ENCODE peak calls at places on chromosomes 11 and 22, in nine cellular contexts. One of them, this sample, is unnamed.

GRCh38 chr22:29838599-29838956 is 504 bp upstream of the ASCC2 start:
- DNase-seq in astrocyte of the cerebellum: no peak
- DNase-seq in tibial artery: no peak
- DNase-seq in gastrocnemius medialis: no peak
- DNase-seq in foreskin fibroblast: no peak
- DNase-seq in pancreas: no peak
- DNase-seq in fibroblast of the aortic adventitia: no peak
- DNase-seq in endothelial cell: no peak
- DNase-seq in psoas muscle: no peak
- DNase-seq in this sample: no peak

GRCh38 chr11:65493367-65494176 is 5.3 kb upstream of the MALAT1 start:
- DNase-seq in astrocyte of the cerebellum: no peak
- DNase-seq in pancreas: peak
- DNase-seq in endothelial cell: no peak
- DNase-seq in tibial artery: peak
- DNase-seq in psoas muscle: peak
- DNase-seq in gastrocnemius medialis: peak
- DNase-seq in fibroblast of the aortic adventitia: peak
- DNase-seq in foreskin fibroblast: peak
- DNase-seq in this sample: no peak

GRCh38 chr11:8006349-8006977 is 19.3 kb downstream of the EIF3F start:
- DNase-seq in pancreas: peak
- DNase-seq in endothelial cell: peak
- DNase-seq in astrocyte of the cerebellum: peak
- DNase-seq in fibroblast of the aortic adventitia: peak
- DNase-seq in psoas muscle: peak
- DNase-seq in gastrocnemius medialis: peak
- DNase-seq in foreskin fibroblast: peak
- DNase-seq in tibial artery: no peak
- DNase-seq in this sample: no peak

GRCh38 chr22:39773976-39774539 is 119.5 kb downstream of the ENTHD1 start:
- DNase-seq in tibial artery: no peak
- DNase-seq in endothelial cell: peak
- DNase-seq in pancreas: no peak
- DNase-seq in astrocyte of the cerebellum: no peak
- DNase-seq in gastrocnemius medialis: no peak
- DNase-seq in psoas muscle: no peak
- DNase-seq in fibroblast of the aortic adventitia: no peak
- DNase-seq in foreskin fibroblast: no peak
- DNase-seq in this sample: no peak

GRCh38 chr11:93766504-93766903 is 17.6 kb upstream of the MED17 start:
- DNase-seq in astrocyte of the cerebellum: no peak
- DNase-seq in gastrocnemius medialis: no peak
- DNase-seq in fibroblast of the aortic adventitia: peak
- DNase-seq in psoas muscle: no peak
- DNase-seq in pancreas: no peak
- DNase-seq in foreskin fibroblast: no peak
- DNase-seq in endothelial cell: no peak
- DNase-seq in tibial artery: no peak
- DNase-seq in this sample: no peak

GRCh38 chr11:120208777-120209176 is 2.1 kb upstream of the OAF start:
- DNase-seq in pancreas: no peak
- DNase-seq in endothelial cell: no peak
- DNase-seq in psoas muscle: peak
- DNase-seq in tibial artery: peak
- DNase-seq in astrocyte of the cerebellum: peak
- DNase-seq in foreskin fibroblast: peak
- DNase-seq in fibroblast of the aortic adventitia: peak
- DNase-seq in gastrocnemius medialis: peak
- DNase-seq in this sample: no peak

GRCh38 chr11:64436025-64436424 is 77.1 kb downstream of the RPS6KA4 start:
- DNase-seq in endothelial cell: no peak
- DNase-seq in astrocyte of the cerebellum: no peak
- DNase-seq in psoas muscle: no peak
- DNase-seq in foreskin fibroblast: peak
- DNase-seq in gastrocnemius medialis: no peak
- DNase-seq in pancreas: no peak
- DNase-seq in tibial artery: no peak
- DNase-seq in fibroblast of the aortic adventitia: no peak
- DNase-seq in this sample: no peak

GRCh38 chr11:2883717-2884423 is 1.7 kb downstream of the CDKN1C start:
- DNase-seq in tibial artery: no peak
- DNase-seq in foreskin fibroblast: peak
- DNase-seq in psoas muscle: peak
- DNase-seq in astrocyte of the cerebellum: no peak
- DNase-seq in gastrocnemius medialis: no peak
- DNase-seq in pancreas: no peak
- DNase-seq in endothelial cell: peak
- DNase-seq in fibroblast of the aortic adventitia: peak
- DNase-seq in this sample: no peak

GRCh38 chr11:44632466-44633123 is 67.1 kb downstream of the CD82 start:
- DNase-seq in endothelial cell: peak
- DNase-seq in pancreas: no peak
- DNase-seq in psoas muscle: peak
- DNase-seq in tibial artery: no peak
- DNase-seq in foreskin fibroblast: no peak
- DNase-seq in fibroblast of the aortic adventitia: no peak
- DNase-seq in gastrocnemius medialis: peak
- DNase-seq in astrocyte of the cerebellum: no peak
- DNase-seq in this sample: no peak

GRCh38 chr11:44633641-44634040 is 68.2 kb downstream of the CD82 start:
- DNase-seq in tibial artery: no peak
- DNase-seq in gastrocnemius medialis: no peak
- DNase-seq in foreskin fibroblast: no peak
- DNase-seq in psoas muscle: no peak
- DNase-seq in pancreas: no peak
- DNase-seq in endothelial cell: no peak
- DNase-seq in astrocyte of the cerebellum: no peak
- DNase-seq in fibroblast of the aortic adventitia: no peak
- DNase-seq in this sample: no peak

GRCh38 chr11:44637477-44637876 is 72.0 kb downstream of the CD82 start:
- DNase-seq in gastrocnemius medialis: no peak
- DNase-seq in psoas muscle: no peak
- DNase-seq in fibroblast of the aortic adventitia: no peak
- DNase-seq in pancreas: no peak
- DNase-seq in tibial artery: no peak
- DNase-seq in astrocyte of the cerebellum: no peak
- DNase-seq in endothelial cell: no peak
- DNase-seq in foreskin fibroblast: no peak
- DNase-seq in this sample: no peak

GRCh38 chr11:44631831-44632230 is 66.4 kb downstream of the CD82 start:
- DNase-seq in psoas muscle: no peak
- DNase-seq in tibial artery: no peak
- DNase-seq in gastrocnemius medialis: peak
- DNase-seq in pancreas: no peak
- DNase-seq in endothelial cell: no peak
- DNase-seq in fibroblast of the aortic adventitia: no peak
- DNase-seq in astrocyte of the cerebellum: no peak
- DNase-seq in foreskin fibroblast: no peak
- DNase-seq in this sample: no peak

DNA sequence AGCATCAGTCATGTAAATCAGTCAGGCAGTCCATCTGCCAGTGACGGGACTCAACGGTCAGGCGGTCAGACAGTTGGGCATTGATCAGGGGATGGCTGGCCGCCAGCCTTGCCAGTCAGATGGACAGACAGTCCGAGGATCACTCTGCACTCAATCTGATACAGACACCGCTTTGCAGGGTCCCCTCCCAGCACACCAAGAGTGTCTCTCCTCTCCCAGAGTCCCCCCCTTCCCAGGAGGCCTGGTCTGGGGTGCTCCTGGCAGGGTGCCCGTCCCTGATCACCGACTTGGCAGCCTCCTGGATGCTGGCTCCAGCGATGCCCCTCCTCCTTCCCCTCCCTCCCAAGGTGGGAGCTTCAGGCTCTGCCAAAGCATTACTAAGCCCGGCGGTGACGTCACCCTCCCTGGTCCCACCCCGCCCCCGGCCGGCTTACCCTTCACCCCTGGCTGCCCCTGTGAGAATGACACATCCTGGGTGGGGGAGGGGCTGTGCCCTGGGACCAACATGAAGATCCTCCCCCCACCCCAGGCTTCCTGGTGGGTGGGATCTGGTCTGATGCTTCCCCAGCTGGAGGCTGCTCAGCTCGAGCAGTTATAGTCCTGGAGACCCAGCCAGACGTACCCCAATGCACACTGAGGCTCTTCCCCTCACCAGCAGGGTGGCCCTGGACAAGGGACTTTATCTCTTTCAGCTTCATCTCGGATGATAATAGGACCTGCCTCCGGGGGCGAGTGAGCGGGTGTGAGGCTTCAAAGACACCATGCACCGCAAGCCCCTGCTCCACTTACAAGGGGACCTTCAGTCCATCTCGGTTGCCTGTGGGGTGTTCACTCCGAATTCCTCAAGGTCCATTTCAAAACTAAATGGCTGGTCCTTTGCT is 69.2 kb downstream of the CD82 start:
- DNase-seq in foreskin fibroblast: peak
- DNase-seq in pancreas: peak
- DNase-seq in astrocyte of the cerebellum: peak
- DNase-seq in psoas muscle: peak
- DNase-seq in tibial artery: peak
- DNase-seq in endothelial cell: no peak
- DNase-seq in gastrocnemius medialis: peak
- DNase-seq in fibroblast of the aortic adventitia: peak
- DNase-seq in this sample: no peak
- TF ChIP-seq CTCF in foreskin fibroblast: no peak
- TF ChIP-seq CTCF in pancreas: no peak
- TF ChIP-seq CTCF in astrocyte of the cerebellum: no peak
- TF ChIP-seq CTCF in psoas muscle: no peak
- TF ChIP-seq CTCF in tibial artery: no peak
- TF ChIP-seq CTCF in endothelial cell: no peak
- TF ChIP-seq CTCF in gastrocnemius medialis: no peak
- TF ChIP-seq CTCF in fibroblast of the aortic adventitia: no peak
- TF ChIP-seq CTCF in this sample: no peak

GRCh38 chr11:126392638-126393023 is 37.1 kb downstream of the ST3GAL4 start:
- DNase-seq in gastrocnemius medialis: no peak
- DNase-seq in fibroblast of the aortic adventitia: no peak
- DNase-seq in tibial artery: no peak
- DNase-seq in foreskin fibroblast: no peak
- DNase-seq in astrocyte of the cerebellum: peak
- DNase-seq in psoas muscle: no peak
- DNase-seq in pancreas: no peak
- DNase-seq in endothelial cell: no peak
- DNase-seq in this sample: no peak

GRCh38 chr11:126391286-126391954 is 35.9 kb downstream of the ST3GAL4 start:
- DNase-seq in psoas muscle: no peak
- DNase-seq in pancreas: no peak
- DNase-seq in foreskin fibroblast: no peak
- DNase-seq in astrocyte of the cerebellum: no peak
- DNase-seq in fibroblast of the aortic adventitia: no peak
- DNase-seq in endothelial cell: no peak
- DNase-seq in gastrocnemius medialis: no peak
- DNase-seq in tibial artery: no peak
- DNase-seq in this sample: no peak

GRCh38 chr11:126390418-126390817 is 34.9 kb downstream of the ST3GAL4 start:
- DNase-seq in endothelial cell: no peak
- DNase-seq in psoas muscle: no peak
- DNase-seq in foreskin fibroblast: no peak
- DNase-seq in fibroblast of the aortic adventitia: no peak
- DNase-seq in gastrocnemius medialis: no peak
- DNase-seq in pancreas: no peak
- DNase-seq in tibial artery: no peak
- DNase-seq in astrocyte of the cerebellum: no peak
- DNase-seq in this sample: no peak

GRCh38 chr11:126393143-126393542 is 37.7 kb downstream of the ST3GAL4 start:
- DNase-seq in endothelial cell: no peak
- DNase-seq in foreskin fibroblast: no peak
- DNase-seq in tibial artery: no peak
- DNase-seq in psoas muscle: no peak
- DNase-seq in pancreas: no peak
- DNase-seq in gastrocnemius medialis: no peak
- DNase-seq in fibroblast of the aortic adventitia: no peak
- DNase-seq in astrocyte of the cerebellum: no peak
- DNase-seq in this sample: no peak

GRCh38 chr11:126391970-126392637 is 36.6 kb downstream of the ST3GAL4 start:
- DNase-seq in foreskin fibroblast: no peak
- DNase-seq in gastrocnemius medialis: no peak
- DNase-seq in fibroblast of the aortic adventitia: no peak
- DNase-seq in tibial artery: no peak
- DNase-seq in endothelial cell: no peak
- DNase-seq in pancreas: no peak
- DNase-seq in astrocyte of the cerebellum: no peak
- DNase-seq in psoas muscle: no peak
- DNase-seq in this sample: no peak
- TF ChIP-seq CTCF in foreskin fibroblast: no peak
- TF ChIP-seq CTCF in gastrocnemius medialis: no peak
- TF ChIP-seq CTCF in fibroblast of the aortic adventitia: no peak
- TF ChIP-seq CTCF in tibial artery: no peak
- TF ChIP-seq CTCF in endothelial cell: no peak
- TF ChIP-seq CTCF in pancreas: no peak
- TF ChIP-seq CTCF in astrocyte of the cerebellum: peak
- TF ChIP-seq CTCF in psoas muscle: no peak
- TF ChIP-seq CTCF in this sample: no peak

GRCh38 chr11:95293116-95293515 is 62.1 kb upstream of the SESN3 start:
- DNase-seq in gastrocnemius medialis: no peak
- DNase-seq in endothelial cell: peak
- DNase-seq in astrocyte of the cerebellum: no peak
- DNase-seq in psoas muscle: no peak
- DNase-seq in pancreas: no peak
- DNase-seq in tibial artery: no peak
- DNase-seq in foreskin fibroblast: no peak
- DNase-seq in fibroblast of the aortic adventitia: no peak
- DNase-seq in this sample: no peak
- TF ChIP-seq CTCF in gastrocnemius medialis: no peak
- TF ChIP-seq CTCF in endothelial cell: no peak
- TF ChIP-seq CTCF in astrocyte of the cerebellum: no peak
- TF ChIP-seq CTCF in psoas muscle: no peak
- TF ChIP-seq CTCF in pancreas: no peak
- TF ChIP-seq CTCF in tibial artery: no peak
- TF ChIP-seq CTCF in foreskin fibroblast: no peak
- TF ChIP-seq CTCF in fibroblast of the aortic adventitia: no peak
- TF ChIP-seq CTCF in this sample: no peak

GRCh38 chr11:108858624-108859023 is 193.8 kb downstream of the DDX10 start:
- DNase-seq in fibroblast of the aortic adventitia: no peak
- DNase-seq in psoas muscle: no peak
- DNase-seq in tibial artery: no peak
- DNase-seq in pancreas: no peak
- DNase-seq in endothelial cell: no peak
- DNase-seq in foreskin fibroblast: no peak
- DNase-seq in astrocyte of the cerebellum: no peak
- DNase-seq in gastrocnemius medialis: no peak
- DNase-seq in this sample: no peak

GRCh38 chr11:108865411-108865810 is 200.5 kb downstream of the DDX10 start:
- DNase-seq in psoas muscle: no peak
- DNase-seq in astrocyte of the cerebellum: no peak
- DNase-seq in gastrocnemius medialis: no peak
- DNase-seq in fibroblast of the aortic adventitia: no peak
- DNase-seq in endothelial cell: no peak
- DNase-seq in pancreas: no peak
- DNase-seq in tibial artery: no peak
- DNase-seq in foreskin fibroblast: no peak
- DNase-seq in this sample: no peak

GRCh38 chr11:108866781-108867180 is 201.9 kb downstream of the DDX10 start:
- DNase-seq in psoas muscle: no peak
- DNase-seq in gastrocnemius medialis: no peak
- DNase-seq in foreskin fibroblast: no peak
- DNase-seq in tibial artery: no peak
- DNase-seq in pancreas: no peak
- DNase-seq in fibroblast of the aortic adventitia: no peak
- DNase-seq in endothelial cell: no peak
- DNase-seq in astrocyte of the cerebellum: no peak
- DNase-seq in this sample: no peak

GRCh38 chr11:108859510-108859909 is 194.6 kb downstream of the DDX10 start:
- DNase-seq in pancreas: no peak
- DNase-seq in fibroblast of the aortic adventitia: no peak
- DNase-seq in astrocyte of the cerebellum: no peak
- DNase-seq in foreskin fibroblast: no peak
- DNase-seq in endothelial cell: no peak
- DNase-seq in gastrocnemius medialis: no peak
- DNase-seq in tibial artery: no peak
- DNase-seq in psoas muscle: no peak
- DNase-seq in this sample: no peak

GRCh38 chr11:108863528-108863927 is 198.7 kb downstream of the DDX10 start:
- DNase-seq in pancreas: no peak
- DNase-seq in gastrocnemius medialis: no peak
- DNase-seq in fibroblast of the aortic adventitia: no peak
- DNase-seq in tibial artery: no peak
- DNase-seq in foreskin fibroblast: no peak
- DNase-seq in psoas muscle: no peak
- DNase-seq in astrocyte of the cerebellum: no peak
- DNase-seq in endothelial cell: no peak
- DNase-seq in this sample: no peak
- TF ChIP-seq CTCF in pancreas: no peak
- TF ChIP-seq CTCF in gastrocnemius medialis: no peak
- TF ChIP-seq CTCF in fibroblast of the aortic adventitia: no peak
- TF ChIP-seq CTCF in tibial artery: no peak
- TF ChIP-seq CTCF in foreskin fibroblast: no peak
- TF ChIP-seq CTCF in psoas muscle: no peak
- TF ChIP-seq CTCF in astrocyte of the cerebellum: no peak
- TF ChIP-seq CTCF in endothelial cell: no peak
- TF ChIP-seq CTCF in this sample: no peak

This sample was measured in natural killer cell.